ENCODE peak calls at places on chromosomes 11 and 22, in five cellular contexts. O, X, P, A and D are unnamed samples.

GRCh38 chr22:31347251-31348008 is 1.3 kb upstream of the PATZ1 start:
- DNase-seq in P (peak), X (peak), A (peak), O (peak), D (peak)

GRCh38 chr22:30747493-30747892 is 52.8 kb downstream of the OSBP2 start:
- DNase-seq in A (no peak), O (no peak), P (no peak), X (peak), D (no peak)

GRCh38 chr22:48807155-48807554 is 1020.5 kb downstream of the BRD1 start:
- DNase-seq in O (no peak), X (no peak), A (no peak), P (no peak), D (no peak)

GRCh38 chr22:44369241-44369652 is 56.5 kb upstream of the SHISAL1 start:
- DNase-seq in O (no peak), P (no peak), A (no peak), X (no peak), D (no peak)

GRCh38 chr11:61875698-61876097 is 15.6 kb downstream of the FADS3 start:
- DNase-seq in O (no peak), X (no peak), P (no peak), A (no peak), D (no peak)

GRCh38 chr11:61602775-61603569 is 22.1 kb upstream of the SYT7 start:
- DNase-seq in A (no peak), P (no peak), X (peak), O (peak), D (no peak)

GRCh38 chr11:117629891-117630538 is 167.0 kb downstream of the DSCAML1 start:
- DNase-seq in X (no peak), P (no peak), O (no peak), A (no peak), D (no peak)

GRCh38 chr11:132941024-132941646 is 591.2 kb downstream of the OPCML start:
- DNase-seq in A (no peak), X (no peak), P (peak), O (peak), D (no peak)

GRCh38 chr11:65132988-65133700 is 1.2 kb downstream of the SYVN1 start:
- DNase-seq in X (peak), O (no peak), A (peak), P (no peak), D (peak)

GRCh38 chr11:12269104-12269441 is 108.3 kb upstream of the PARVA start:
- DNase-seq in A (no peak), O (peak), X (peak), P (no peak), D (no peak)